ENCODE peak calls at places on chromosomes 13 and 19, in six cellular contexts. N, C, S, Z, V and O are unnamed samples.

GRCh38 chr13:102354011-102354410 is 47.8 kb downstream of the FGF14 start:
- DNase-seq in N (no peak), C (no peak), S (no peak), Z (no peak), V (no peak), O (no peak)

GRCh38 chr19:29757551-29757950 is 42.5 kb upstream of the C19orf12 start:
- DNase-seq in N (no peak), C (no peak), S (no peak), Z (no peak), V (no peak), O (no peak)

GRCh38 chr13:81577601-81578000 is 1236.7 kb upstream of the SPRY2 start:
- DNase-seq in N (no peak), C (peak; percentile 64), S (no peak), Z (no peak), V (no peak), O (no peak)

GRCh38 chr13:109654341-109655205 is 131.8 kb downstream of the IRS2 start:
- DNase-seq in N (no peak), C (no peak), S (no peak), Z (no peak), V (no peak), O (no peak)

GRCh38 chr19:14048439-14049153 is 13.3 kb downstream of the PALM3 start:
- DNase-seq in N (no peak), C (no peak), S (no peak), Z (peak; percentile 73), V (peak; percentile 74), O (no peak)

GRCh38 chr19:11596156-11596555 is 1.1 kb upstream of the ZNF627 start:
- DNase-seq in N (no peak), C (no peak), S (no peak), Z (no peak), V (no peak), O (no peak)

GRCh38 chr13:43232866-43233265 is 209.5 kb downstream of the DNAJC15 start:
- DNase-seq in N (peak; percentile 59), C (peak; percentile 48), S (no peak), Z (no peak), V (no peak), O (no peak)

GRCh38 chr13:50203256-50204083 is 188.2 kb downstream of the KCNRG start:
- DNase-seq in N (no peak), C (no peak), S (no peak), Z (no peak), V (no peak), O (no peak)

GRCh38 chr19:24054044-24054935 is 32.7 kb upstream of the ZNF254 start:
- DNase-seq in N (peak; percentile 67), C (peak; percentile 89), S (no peak), Z (no peak), V (no peak), O (no peak)

GRCh38 chr19:35114656-35115537 is 726 bp upstream of the FXYD3 start:
- DNase-seq in N (no peak), C (peak; percentile 45), S (peak; percentile 93), Z (peak; percentile 86), V (peak; percentile 75), O (peak; percentile 85)

DNA sequence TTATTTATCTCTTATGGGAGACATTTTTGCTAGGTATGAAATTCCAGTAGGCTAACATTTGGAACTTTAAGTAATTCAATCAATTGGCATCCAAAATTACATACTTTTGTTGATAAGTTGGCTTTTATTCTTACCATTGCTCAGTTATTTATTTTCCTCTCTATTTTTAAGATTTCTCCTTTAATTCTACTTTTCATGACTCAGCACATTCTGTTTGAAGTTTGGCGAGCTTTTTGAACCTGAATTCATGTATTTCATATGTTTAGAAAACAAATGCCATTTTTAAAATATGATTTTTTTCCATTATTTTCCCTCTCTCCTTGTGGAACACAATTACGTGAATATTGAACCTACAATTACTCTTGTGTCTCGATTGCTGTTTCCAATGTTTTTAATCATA is 2896.3 kb upstream of the PCDH20 start:
- DNase-seq in N (no peak), C (no peak), S (no peak), Z (no peak), V (no peak), O (no peak)
- TF ChIP-seq CTCF in N (no peak), C (no peak), S (no peak), Z (no peak), V (no peak), O (no peak)

GRCh38 chr19:45256836-45257235 is 5.8 kb downstream of the MARK4 start:
- DNase-seq in N (no peak), C (no peak), S (no peak), Z (no peak), V (no peak), O (no peak)

GRCh38 chr19:45251452-45252354 is 632 bp downstream of the MARK4 start:
- DNase-seq in N (no peak), C (peak; percentile 13), S (peak; percentile 47), Z (no peak), V (no peak), O (no peak)

GRCh38 chr19:45253396-45254027 is 2.4 kb downstream of the MARK4 start:
- DNase-seq in N (no peak), C (peak; percentile 22), S (no peak), Z (no peak), V (no peak), O (no peak)

GRCh38 chr19:45255611-45256157 is 4.6 kb downstream of the MARK4 start:
- DNase-seq in N (no peak), C (no peak), S (no peak), Z (peak; percentile 86), V (no peak), O (no peak)

GRCh38 chr19:45254044-45254531 is 3.0 kb downstream of the MARK4 start:
- DNase-seq in N (no peak), C (no peak), S (no peak), Z (no peak), V (no peak), O (no peak)
- TF ChIP-seq CTCF in N (peak; percentile 24), C (peak; percentile 21), S (peak; percentile 66), Z (peak; percentile 7), V (no peak), O (peak; percentile 56)

GRCh38 chr13:45503658-45504057 is 38.9 kb downstream of the COG3 start:
- DNase-seq in N (no peak), C (no peak), S (no peak), Z (no peak), V (no peak), O (no peak)

GRCh38 chr13:45496942-45497341 is 32.2 kb downstream of the COG3 start:
- DNase-seq in N (no peak), C (no peak), S (no peak), Z (no peak), V (no peak), O (no peak)

GRCh38 chr13:45506811-45507210 is 42.1 kb downstream of the COG3 start:
- DNase-seq in N (no peak), C (no peak), S (no peak), Z (peak; percentile 57), V (no peak), O (no peak)

GRCh38 chr13:45500492-45501174 is 35.9 kb downstream of the COG3 start:
- DNase-seq in N (peak; percentile 76), C (peak; percentile 97), S (no peak), Z (no peak), V (no peak), O (no peak)

DNA sequence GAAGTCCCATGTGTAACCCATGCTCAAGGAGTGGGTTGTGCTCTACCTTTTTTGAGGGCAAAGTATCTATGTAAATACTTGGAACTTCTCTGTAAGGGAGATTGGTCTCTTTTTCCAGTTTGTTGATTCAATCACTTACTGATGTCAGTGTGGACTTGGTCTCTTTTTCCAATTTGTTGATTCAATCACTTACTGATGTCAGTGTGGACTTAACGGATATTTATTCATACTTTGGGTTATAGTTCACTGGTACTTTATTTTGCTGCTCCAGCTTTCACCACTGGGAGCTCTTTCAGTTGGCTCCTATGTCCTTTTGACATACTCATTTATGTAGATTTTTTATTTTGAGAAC is 36.4 kb downstream of the COG3 start:
- DNase-seq in N (no peak), C (no peak), S (no peak), Z (no peak), V (no peak), O (no peak)
- TF ChIP-seq CTCF in N (no peak), C (no peak), S (no peak), Z (no peak), V (no peak), O (no peak)

DNA sequence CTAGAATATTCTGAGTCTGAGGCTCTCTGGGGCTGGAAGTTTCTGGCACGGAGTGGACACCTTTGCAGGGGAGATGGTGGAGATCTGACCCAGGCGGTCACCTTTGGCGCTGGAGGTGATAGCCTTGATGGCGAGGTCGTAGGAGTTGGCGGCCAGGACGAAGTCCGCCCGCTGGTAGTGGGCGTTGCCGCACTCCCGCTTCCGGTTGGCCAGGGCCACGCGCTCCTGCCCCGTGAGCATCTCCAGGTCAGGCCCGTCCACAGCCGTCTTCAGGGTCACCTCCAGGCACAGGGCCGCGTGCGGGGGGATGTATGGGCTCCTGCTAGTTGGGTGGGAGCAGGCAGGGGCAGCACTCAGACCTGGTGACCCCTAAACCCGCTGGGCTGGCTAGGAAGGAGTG is 5.3 kb downstream of the FKBP8 start:
- DNase-seq in N (no peak), C (no peak), S (no peak), Z (no peak), V (no peak), O (no peak)
- TF ChIP-seq CTCF in N (no peak), C (no peak), S (no peak), Z (no peak), V (no peak), O (no peak)

GRCh38 chr19:18847516-18848463 is 16.0 kb downstream of the UPF1 start:
- DNase-seq in N (peak; percentile 86), C (no peak), S (no peak), Z (no peak), V (no peak), O (no peak)
- TF ChIP-seq CTCF in N (peak; percentile 7), C (no peak), S (no peak), Z (no peak), V (no peak), O (peak; percentile 12)

GRCh38 chr13:41649659-41650058 is 192.3 kb downstream of the RGCC start:
- DNase-seq in N (no peak), C (peak; percentile 55), S (no peak), Z (no peak), V (no peak), O (no peak)
- TF ChIP-seq CTCF in N (peak; percentile 40), C (peak; percentile 58), S (no peak), Z (no peak), V (peak; percentile 18), O (peak; percentile 72)

DNA sequence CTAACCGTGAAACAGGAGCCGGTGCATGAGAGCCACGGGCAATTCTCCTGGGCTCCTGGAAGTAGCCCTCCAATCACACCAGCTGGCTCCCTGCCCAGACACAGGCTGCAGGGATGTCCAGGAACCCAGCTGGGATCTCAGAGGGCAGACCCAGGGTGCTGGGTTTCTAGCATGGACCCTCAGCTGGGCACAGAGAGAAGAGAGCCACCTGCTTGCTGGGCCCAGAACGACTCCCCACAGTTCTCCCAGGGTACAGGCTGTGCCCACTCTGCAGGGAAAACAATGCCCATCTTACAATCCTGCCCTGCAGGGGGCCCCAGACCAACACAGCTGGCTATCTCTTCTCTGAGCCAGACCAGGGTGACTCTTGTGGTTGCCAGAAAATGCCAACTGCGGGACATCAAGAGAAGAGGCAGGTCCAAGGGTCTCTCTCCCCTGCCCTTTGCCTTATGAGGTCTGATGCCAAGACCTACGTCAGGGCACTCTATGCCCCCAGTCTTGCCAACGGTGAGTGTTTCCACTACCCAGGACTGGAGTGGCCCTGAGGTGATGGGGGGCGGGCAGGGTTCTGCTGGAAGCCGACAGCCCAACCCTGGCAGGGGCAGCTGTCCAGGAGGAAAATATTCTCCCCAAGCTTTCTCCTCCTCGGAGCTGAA is 64.6 kb downstream of the CEBPG start:
- DNase-seq in N (no peak), C (peak; percentile 26), S (peak; percentile 59), Z (peak; percentile 64), V (no peak), O (no peak)
- TF ChIP-seq CTCF in N (no peak), C (no peak), S (no peak), Z (no peak), V (no peak), O (no peak)